ENCODE peak calls at places on chromosomes 6 and 20, in four cellular contexts. M, H, O and F are unnamed samples.

GRCh38 chr6:470901-471448 is 79.4 kb downstream of the IRF4 start:
- DNase-seq in M (peak; percentile 45), H (no peak), O (no peak), F (no peak)

GRCh38 chr6:142395768-142396231 is 94.0 kb downstream of the ADGRG6 start:
- DNase-seq in M (peak; percentile 27), H (no peak), O (no peak), F (no peak)

GRCh38 chr6:101650402-101651100 is 257.0 kb downstream of the GRIK2 start:
- DNase-seq in M (no peak), H (no peak), O (no peak), F (no peak)

GRCh38 chr6:36592221-36592655 is 1.9 kb upstream of the SRSF3 start:
- DNase-seq in M (peak; percentile 72), H (no peak), O (no peak), F (peak; percentile 32)

GRCh38 chr6:149642829-149643580 is 5.5 kb downstream of the KATNA1 start:
- DNase-seq in M (no peak), H (no peak), O (no peak), F (no peak)

GRCh38 chr6:99393366-99393697 is 663 bp downstream of the COQ3 start:
- DNase-seq in M (no peak), H (no peak), O (no peak), F (peak; percentile 2)

GRCh38 chr6:46175446-46175845 is 4.7 kb upstream of the ENPP5 start:
- DNase-seq in M (peak; percentile 57), H (no peak), O (no peak), F (peak; percentile 16)

GRCh38 chr6:67888886-67889681 is 746.0 kb upstream of the ADGRB3 start:
- DNase-seq in M (no peak), H (no peak), O (peak; percentile 85), F (no peak)

GRCh38 chr6:51654647-51655046 is 432.8 kb downstream of the PKHD1 start:
- DNase-seq in M (no peak), H (no peak), O (no peak), F (no peak)

GRCh38 chr20:49562341-49563014 is 5.5 kb downstream of the PTGIS start:
- DNase-seq in M (no peak), H (no peak), O (peak; percentile 46), F (no peak)

DNA sequence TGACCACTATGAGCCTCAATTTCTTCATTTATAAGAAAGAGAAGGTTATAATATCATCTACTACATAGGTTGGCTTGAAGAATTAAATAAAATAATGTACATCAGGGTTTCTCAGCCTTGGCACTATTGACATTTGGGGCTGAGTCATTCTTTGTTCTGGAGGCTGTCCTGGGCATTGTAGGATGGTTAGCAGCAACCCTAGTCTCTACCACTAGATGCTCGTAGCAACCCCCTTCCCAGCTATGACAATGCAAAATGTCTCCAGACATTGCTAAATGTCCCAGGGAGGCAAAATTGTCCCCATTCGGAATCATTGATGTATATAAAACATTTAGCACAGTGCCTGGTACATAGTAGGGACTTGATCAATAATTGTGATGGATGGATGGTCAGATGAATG is 152.1 kb downstream of the KHDC1L start:
- DNase-seq in M (no peak), H (no peak), O (no peak), F (no peak)
- TF ChIP-seq TAF1 in M (no peak), H (no peak), O (no peak), F (no peak)

DNA sequence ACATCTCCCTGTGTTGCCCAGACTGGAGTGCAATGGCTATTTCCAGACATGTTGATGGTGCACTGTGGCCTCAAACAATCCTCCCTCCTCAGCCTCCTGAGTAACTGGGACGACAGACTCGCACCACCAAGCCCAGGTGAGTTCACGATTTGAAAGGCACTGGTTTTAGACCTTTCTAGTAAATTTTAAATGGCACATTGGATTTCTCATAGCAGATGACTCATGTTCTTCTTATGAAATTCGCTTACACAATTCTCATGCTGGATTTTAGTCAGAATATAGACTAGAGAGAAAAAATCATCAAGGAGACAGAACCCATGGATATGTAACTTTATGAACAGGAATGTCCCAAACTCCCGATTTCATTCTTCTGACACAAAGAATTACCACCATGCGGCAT is 18.1 kb upstream of the PXDC1 start:
- DNase-seq in M (no peak), H (no peak), O (no peak), F (no peak)
- TF ChIP-seq TAF1 in M (no peak), H (no peak), O (no peak), F (no peak)

GRCh38 chr6:41097467-41098090 is 24.8 kb downstream of the NFYA start:
- DNase-seq in M (no peak), H (no peak), O (no peak), F (no peak)

GRCh38 chr6:41090841-41091761 is 18.3 kb downstream of the NFYA start:
- DNase-seq in M (no peak), H (no peak), O (no peak), F (no peak)

GRCh38 chr6:41093729-41094128 is 21.0 kb downstream of the NFYA start:
- DNase-seq in M (no peak), H (no peak), O (no peak), F (no peak)

GRCh38 chr6:41088451-41088850 is 15.7 kb downstream of the NFYA start:
- DNase-seq in M (no peak), H (no peak), O (no peak), F (no peak)

DNA sequence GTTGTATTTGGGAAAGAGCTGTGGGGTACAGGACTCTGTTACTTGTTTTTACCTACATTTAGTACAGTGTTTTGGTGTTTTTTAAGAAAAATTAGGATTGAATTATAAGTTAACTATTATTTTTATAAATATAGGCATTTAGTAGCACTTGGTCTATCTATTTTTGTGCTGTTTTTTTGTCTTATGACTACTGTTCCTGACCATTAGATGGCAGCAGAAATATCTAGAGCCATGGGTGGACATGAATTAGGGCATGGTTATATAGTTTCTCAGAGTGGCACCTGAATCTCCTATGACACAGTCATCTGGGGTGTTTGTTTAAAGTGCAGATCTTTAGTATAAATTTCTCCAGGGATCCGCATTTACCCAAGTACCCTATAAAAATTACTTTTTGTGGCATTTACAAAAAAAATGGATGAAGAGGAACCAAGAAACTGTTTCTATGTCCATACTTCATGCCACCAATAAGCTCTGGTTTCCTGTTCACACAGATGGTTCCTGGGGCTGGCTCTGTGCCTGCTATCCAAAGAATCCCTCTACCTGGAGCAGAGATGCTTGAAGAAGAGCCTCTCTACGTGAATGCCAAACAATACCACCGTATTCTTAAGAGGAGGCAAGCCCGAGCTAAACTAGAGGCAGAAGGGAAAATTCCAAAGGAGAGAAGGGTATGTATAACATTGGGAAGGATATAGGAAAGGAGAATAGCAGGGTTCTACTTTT is 19.8 kb downstream of the NFYA start:
- DNase-seq in M (no peak), H (no peak), O (no peak), F (no peak)
- TF ChIP-seq TAF1 in M (no peak), H (no peak), O (no peak), F (no peak)

DNA sequence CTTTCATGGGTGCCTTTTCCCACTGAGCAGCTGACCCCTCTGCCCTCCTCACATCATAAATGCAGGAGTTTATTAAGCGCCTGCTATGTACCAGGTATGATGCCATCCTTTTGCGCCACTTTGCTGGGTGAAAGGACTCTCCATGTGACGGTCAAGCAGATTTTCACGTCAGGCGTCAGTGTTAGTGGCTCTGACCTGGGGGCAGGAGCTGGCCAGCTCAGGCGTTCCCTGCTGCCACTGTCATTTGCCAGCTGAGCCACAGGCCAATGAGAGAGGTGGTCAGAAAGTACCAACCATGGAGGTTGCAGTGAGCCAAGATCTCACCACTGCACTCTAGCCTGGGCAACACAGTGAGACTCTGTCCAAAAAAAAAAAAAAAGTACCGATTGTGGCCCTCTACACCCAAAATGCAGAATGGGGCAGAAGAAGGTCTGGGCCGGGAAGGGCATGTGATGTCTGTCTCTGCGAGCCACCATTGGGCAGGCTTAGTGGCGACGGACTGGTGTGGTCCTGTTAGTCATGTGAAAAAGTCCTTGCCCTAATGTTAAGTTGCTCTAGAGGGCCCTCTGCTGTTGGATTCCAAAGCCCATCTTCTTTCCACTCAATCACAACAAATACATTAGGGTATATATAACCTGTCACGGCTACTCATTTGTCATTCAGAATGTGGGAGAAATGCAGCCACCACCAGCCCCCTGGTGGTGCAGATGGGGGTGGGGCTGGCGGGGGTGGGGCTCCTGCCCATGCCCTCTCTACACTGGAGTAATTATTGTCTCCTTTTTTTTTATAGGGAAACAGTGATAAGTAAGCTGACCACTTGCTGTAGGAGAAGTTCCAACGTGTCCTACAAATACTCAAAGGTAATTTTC is 18.4 kb upstream of the SLC22A1 start:
- DNase-seq in M (no peak), H (no peak), O (peak; percentile 52), F (no peak)
- TF ChIP-seq TAF1 in M (no peak), H (no peak), O (no peak), F (no peak)

GRCh38 chr20:37901667-37902503 is 1.0 kb upstream of the VSTM2L start:
- DNase-seq in M (no peak), H (peak; percentile 77), O (peak; percentile 84), F (peak; percentile 76)
- TF ChIP-seq TAF1 in M (no peak), H (no peak), O (no peak), F (no peak)

DNA sequence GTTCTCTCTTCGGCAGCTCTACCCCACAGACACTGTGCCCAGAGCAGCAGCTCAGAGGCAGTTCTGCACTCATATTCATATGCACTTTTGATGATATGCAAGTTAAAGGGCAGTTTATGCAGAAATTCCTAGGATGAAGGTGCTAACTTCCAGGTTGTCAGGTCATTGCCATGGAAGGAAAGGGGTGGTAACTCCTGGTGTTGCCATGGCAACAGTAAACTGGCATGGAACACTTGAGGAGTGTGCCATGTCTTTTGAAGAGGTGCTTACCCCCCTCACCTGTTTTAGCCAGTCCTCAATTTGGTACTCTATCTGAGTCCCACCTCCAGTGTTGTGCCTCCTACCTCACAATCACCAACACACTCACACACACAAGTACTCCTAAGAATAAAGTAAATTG is 539.4 kb upstream of the BTBD3 start:
- DNase-seq in M (no peak), H (no peak), O (no peak), F (no peak)
- TF ChIP-seq TAF1 in M (no peak), H (no peak), O (no peak), F (no peak)

DNA sequence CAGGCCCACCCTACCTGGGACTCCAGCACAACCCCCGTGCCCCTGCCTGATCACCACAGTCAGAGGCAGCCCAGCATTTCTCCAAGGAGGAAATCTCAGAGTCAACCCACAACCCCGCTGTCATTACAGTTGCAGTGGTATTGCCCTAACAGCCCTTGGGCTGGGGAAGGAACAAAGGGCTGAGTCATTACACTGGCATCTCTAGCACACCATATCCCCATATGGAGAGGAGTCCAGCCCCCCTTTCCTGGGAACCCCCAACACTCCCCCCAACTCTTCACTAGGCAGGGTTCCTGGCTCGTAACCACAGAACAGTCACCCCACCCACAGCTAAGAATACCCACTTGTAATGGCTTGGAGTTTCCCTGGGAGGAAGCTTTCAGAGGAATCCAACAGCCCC is 149.4 kb upstream of the OGFRL1 start:
- DNase-seq in M (no peak), H (no peak), O (no peak), F (no peak)
- TF ChIP-seq TAF1 in M (no peak), H (no peak), O (no peak), F (no peak)

DNA sequence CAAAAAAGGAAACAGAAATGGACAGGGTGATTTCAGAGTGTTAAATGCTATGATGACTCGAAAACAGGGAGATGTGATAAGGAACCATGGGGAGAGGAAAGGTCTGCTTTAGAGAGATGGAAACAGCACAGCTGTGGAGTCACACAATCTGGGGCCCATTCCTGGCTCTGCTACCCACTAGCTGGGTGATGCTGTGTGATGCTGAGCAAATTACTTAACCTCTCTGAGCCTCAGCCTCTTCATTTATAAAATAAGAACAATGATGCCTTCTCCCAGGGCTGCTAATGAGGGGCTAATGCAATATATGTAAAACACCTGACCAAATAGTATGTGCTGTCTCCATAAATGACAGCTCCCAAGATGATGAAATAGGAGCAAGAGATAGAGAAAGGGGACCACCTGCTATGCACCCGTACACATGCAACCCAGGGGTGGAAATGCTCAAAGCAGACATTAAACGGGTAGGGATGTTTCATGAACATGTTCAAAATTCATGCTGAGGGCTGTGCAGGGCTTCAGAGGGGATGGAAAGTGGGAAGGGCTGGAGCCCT is 27.7 kb downstream of the MDGA1 start:
- DNase-seq in M (no peak), H (no peak), O (no peak), F (no peak)
- TF ChIP-seq TAF1 in M (no peak), H (no peak), O (no peak), F (no peak)